ENCODE peak calls at places on chromosomes 13 and 19, in six cellular contexts. One of them, this sample, is unnamed.

GRCh38 chr19:11291991-11292390 is 4.0 kb upstream of the TSPAN16 start:
- DNase-seq in NT2/D1: no peak
- DNase-seq in mammary epithelial cell: no peak
- DNase-seq in CD4-positive, alpha-beta memory T cell: no peak
- DNase-seq in Peyer's patch: no peak
- DNase-seq in tibial artery: no peak
- DNase-seq in this sample: no peak

GRCh38 chr19:19527674-19528625 is 761 bp upstream of the YJEFN3 start:
- DNase-seq in tibial artery: no peak
- DNase-seq in NT2/D1: no peak
- DNase-seq in CD4-positive, alpha-beta memory T cell: no peak
- DNase-seq in Peyer's patch: no peak
- DNase-seq in mammary epithelial cell: no peak
- DNase-seq in this sample: no peak

GRCh38 chr13:68190826-68191225 is 960.7 kb upstream of the PCDH9 start:
- DNase-seq in tibial artery: no peak
- DNase-seq in NT2/D1: no peak
- DNase-seq in CD4-positive, alpha-beta memory T cell: no peak
- DNase-seq in mammary epithelial cell: peak; percentile 78
- DNase-seq in Peyer's patch: no peak
- DNase-seq in this sample: no peak

GRCh38 chr13:43005460-43006236 is 13.6 kb upstream of the EPSTI1 start:
- DNase-seq in NT2/D1: no peak
- DNase-seq in mammary epithelial cell: no peak
- DNase-seq in Peyer's patch: no peak
- DNase-seq in CD4-positive, alpha-beta memory T cell: no peak
- DNase-seq in tibial artery: no peak
- DNase-seq in this sample: no peak

GRCh38 chr19:49210108-49210900 is 52.7 kb downstream of the TRPM4 start:
- DNase-seq in Peyer's patch: peak; percentile 60
- DNase-seq in NT2/D1: peak; percentile 86
- DNase-seq in tibial artery: no peak
- DNase-seq in mammary epithelial cell: no peak
- DNase-seq in CD4-positive, alpha-beta memory T cell: peak; percentile 26
- DNase-seq in this sample: peak; percentile 17

GRCh38 chr19:48206402-48207093 is 36.1 kb downstream of the ZSWIM9 start:
- DNase-seq in Peyer's patch: peak; percentile 27
- DNase-seq in tibial artery: no peak
- DNase-seq in CD4-positive, alpha-beta memory T cell: no peak
- DNase-seq in NT2/D1: no peak
- DNase-seq in mammary epithelial cell: no peak
- DNase-seq in this sample: no peak

GRCh38 chr19:43767818-43768217 is 13.0 kb downstream of the KCNN4 start:
- DNase-seq in Peyer's patch: no peak
- DNase-seq in NT2/D1: no peak
- DNase-seq in tibial artery: no peak
- DNase-seq in CD4-positive, alpha-beta memory T cell: no peak
- DNase-seq in mammary epithelial cell: no peak
- DNase-seq in this sample: no peak

GRCh38 chr19:29889702-29890101 is 52.3 kb upstream of the URI1 start:
- DNase-seq in NT2/D1: no peak
- DNase-seq in mammary epithelial cell: no peak
- DNase-seq in tibial artery: no peak
- DNase-seq in CD4-positive, alpha-beta memory T cell: no peak
- DNase-seq in Peyer's patch: peak; percentile 24
- DNase-seq in this sample: no peak

GRCh38 chr19:14317157-14317556 is 64.1 kb upstream of the ADGRE5 start:
- DNase-seq in NT2/D1: no peak
- DNase-seq in CD4-positive, alpha-beta memory T cell: no peak
- DNase-seq in tibial artery: no peak
- DNase-seq in Peyer's patch: no peak
- DNase-seq in mammary epithelial cell: no peak
- DNase-seq in this sample: no peak

GRCh38 chr19:13154241-13154778 is 4.1 kb downstream of the IER2 start:
- DNase-seq in tibial artery: peak; percentile 97
- DNase-seq in mammary epithelial cell: peak; percentile 80
- DNase-seq in CD4-positive, alpha-beta memory T cell: peak; percentile 34
- DNase-seq in NT2/D1: no peak
- DNase-seq in Peyer's patch: peak; percentile 96
- DNase-seq in this sample: no peak

GRCh38 chr13:113930711-113931637 is 42.9 kb downstream of the C13orf46 start:
- DNase-seq in NT2/D1: no peak
- DNase-seq in CD4-positive, alpha-beta memory T cell: peak; percentile 36
- DNase-seq in Peyer's patch: peak; percentile 42
- DNase-seq in mammary epithelial cell: no peak
- DNase-seq in tibial artery: peak; percentile 16
- DNase-seq in this sample: no peak

GRCh38 chr19:57357406-57357805 is 5.9 kb upstream of the TRAPPC2B start:
- DNase-seq in CD4-positive, alpha-beta memory T cell: no peak
- DNase-seq in tibial artery: no peak
- DNase-seq in mammary epithelial cell: no peak
- DNase-seq in NT2/D1: no peak
- DNase-seq in Peyer's patch: no peak
- DNase-seq in this sample: no peak
- H3K9me3 ChIP-seq in CD4-positive, alpha-beta memory T cell: peaks cover 38% of the 10 kb centered on the region
- H3K9me3 ChIP-seq in tibial artery: no peaks in the 10 kb centered on the region
- H3K9me3 ChIP-seq in mammary epithelial cell: no peaks in the 10 kb centered on the region
- H3K9me3 ChIP-seq in NT2/D1: no peaks in the 10 kb centered on the region
- H3K9me3 ChIP-seq in Peyer's patch: peaks cover 1% of the 10 kb centered on the region
- H3K9me3 ChIP-seq in this sample: peaks cover 4% of the 10 kb centered on the region

GRCh38 chr13:99907038-99907437 is 64.5 kb downstream of the ZIC5 start:
- DNase-seq in CD4-positive, alpha-beta memory T cell: no peak
- DNase-seq in Peyer's patch: no peak
- DNase-seq in tibial artery: no peak
- DNase-seq in mammary epithelial cell: no peak
- DNase-seq in NT2/D1: no peak
- DNase-seq in this sample: no peak

GRCh38 chr13:99903140-99903539 is 68.4 kb downstream of the ZIC5 start:
- DNase-seq in NT2/D1: no peak
- DNase-seq in mammary epithelial cell: no peak
- DNase-seq in Peyer's patch: no peak
- DNase-seq in CD4-positive, alpha-beta memory T cell: no peak
- DNase-seq in tibial artery: no peak
- DNase-seq in this sample: no peak

GRCh38 chr13:99907627-99908026 is 63.9 kb downstream of the ZIC5 start:
- DNase-seq in NT2/D1: no peak
- DNase-seq in tibial artery: no peak
- DNase-seq in CD4-positive, alpha-beta memory T cell: no peak
- DNase-seq in mammary epithelial cell: no peak
- DNase-seq in Peyer's patch: no peak
- DNase-seq in this sample: no peak

GRCh38 chr13:99905814-99906213 is 65.8 kb downstream of the ZIC5 start:
- DNase-seq in NT2/D1: no peak
- DNase-seq in tibial artery: no peak
- DNase-seq in Peyer's patch: no peak
- DNase-seq in mammary epithelial cell: no peak
- DNase-seq in CD4-positive, alpha-beta memory T cell: no peak
- DNase-seq in this sample: no peak

DNA sequence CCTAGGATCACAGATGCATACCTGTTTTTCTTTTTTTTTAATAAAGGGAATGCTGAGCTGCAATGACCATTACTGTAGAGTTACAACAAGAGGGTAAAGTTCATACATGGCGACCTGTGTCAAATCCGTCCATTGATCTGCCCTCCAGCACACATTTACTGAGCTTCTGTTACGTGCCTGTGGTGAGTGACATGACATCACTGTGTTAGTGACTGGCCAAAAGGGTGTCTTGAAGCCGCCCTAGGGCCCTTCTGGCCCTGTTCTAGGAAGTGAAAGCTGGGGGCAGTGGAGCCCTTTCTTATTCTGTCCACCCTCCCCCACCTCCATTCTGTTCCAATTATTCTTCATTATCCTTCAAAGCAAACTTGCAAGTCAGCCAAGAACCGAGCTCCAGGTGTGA is 66.3 kb downstream of the ZIC5 start:
- DNase-seq in Peyer's patch: no peak
- DNase-seq in NT2/D1: no peak
- DNase-seq in mammary epithelial cell: no peak
- DNase-seq in tibial artery: no peak
- DNase-seq in CD4-positive, alpha-beta memory T cell: no peak
- DNase-seq in this sample: no peak
- H3K9me3 ChIP-seq in Peyer's patch: no peaks in the 10 kb centered on the region
- H3K9me3 ChIP-seq in NT2/D1: no peaks in the 10 kb centered on the region
- H3K9me3 ChIP-seq in mammary epithelial cell: no peaks in the 10 kb centered on the region
- H3K9me3 ChIP-seq in tibial artery: no peaks in the 10 kb centered on the region
- H3K9me3 ChIP-seq in CD4-positive, alpha-beta memory T cell: no peaks in the 10 kb centered on the region
- H3K9me3 ChIP-seq in this sample: no peaks in the 10 kb centered on the region

GRCh38 chr13:40127476-40127875 is 472.0 kb downstream of the COG6 start:
- DNase-seq in CD4-positive, alpha-beta memory T cell: no peak
- DNase-seq in tibial artery: no peak
- DNase-seq in mammary epithelial cell: no peak
- DNase-seq in NT2/D1: no peak
- DNase-seq in Peyer's patch: peak; percentile 84
- DNase-seq in this sample: no peak

GRCh38 chr13:40127925-40128324 is 472.5 kb downstream of the COG6 start:
- DNase-seq in tibial artery: no peak
- DNase-seq in mammary epithelial cell: no peak
- DNase-seq in CD4-positive, alpha-beta memory T cell: no peak
- DNase-seq in NT2/D1: no peak
- DNase-seq in Peyer's patch: no peak
- DNase-seq in this sample: no peak

GRCh38 chr13:40124648-40125045 is 469.2 kb downstream of the COG6 start:
- DNase-seq in mammary epithelial cell: no peak
- DNase-seq in CD4-positive, alpha-beta memory T cell: no peak
- DNase-seq in NT2/D1: no peak
- DNase-seq in tibial artery: no peak
- DNase-seq in Peyer's patch: no peak
- DNase-seq in this sample: no peak

GRCh38 chr13:40125336-40125735 is 469.9 kb downstream of the COG6 start:
- DNase-seq in tibial artery: no peak
- DNase-seq in mammary epithelial cell: no peak
- DNase-seq in NT2/D1: no peak
- DNase-seq in CD4-positive, alpha-beta memory T cell: no peak
- DNase-seq in Peyer's patch: no peak
- DNase-seq in this sample: no peak

DNA sequence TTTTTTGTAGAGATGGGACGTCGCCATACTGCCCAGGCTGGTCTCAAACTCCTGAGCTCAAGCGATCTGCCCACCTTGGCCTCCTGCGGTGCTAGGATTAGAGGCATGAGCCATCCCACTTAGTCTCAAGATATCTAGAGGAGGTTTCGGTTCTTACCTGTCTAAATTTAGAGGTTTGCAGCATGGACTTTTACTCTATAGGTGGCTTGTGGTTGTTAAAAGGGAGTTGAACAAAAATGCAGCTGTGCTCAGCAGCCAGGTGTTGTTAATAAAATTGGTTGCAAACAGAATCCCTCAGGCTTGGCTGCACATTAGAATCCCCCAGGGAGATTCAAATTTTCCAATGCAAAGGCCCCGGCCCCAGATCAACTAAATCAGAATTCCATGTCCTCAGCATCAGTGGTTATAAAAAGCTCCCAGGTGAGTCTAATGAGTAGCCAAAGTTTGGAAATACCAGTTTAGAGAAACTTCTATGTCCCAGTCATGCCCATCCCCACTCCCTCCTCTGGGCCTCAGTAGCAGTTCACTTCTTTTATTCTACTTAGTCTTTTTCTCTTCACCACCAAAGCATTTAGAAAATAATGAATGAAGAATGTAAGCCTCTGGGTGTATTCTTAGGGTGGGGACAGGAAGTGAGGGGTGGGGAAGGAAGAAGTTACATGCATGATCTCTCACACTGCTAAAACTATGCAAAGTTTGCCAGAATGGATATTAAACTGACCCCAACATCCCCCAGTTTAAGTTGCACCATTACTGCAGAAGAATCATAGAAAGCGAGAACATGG is 471.0 kb downstream of the COG6 start:
- DNase-seq in mammary epithelial cell: no peak
- DNase-seq in tibial artery: no peak
- DNase-seq in CD4-positive, alpha-beta memory T cell: no peak
- DNase-seq in Peyer's patch: no peak
- DNase-seq in NT2/D1: no peak
- DNase-seq in this sample: no peak
- H3K9me3 ChIP-seq in mammary epithelial cell: peaks cover 3% of the 10 kb centered on the region
- H3K9me3 ChIP-seq in tibial artery: no peaks in the 10 kb centered on the region
- H3K9me3 ChIP-seq in CD4-positive, alpha-beta memory T cell: no peaks in the 10 kb centered on the region
- H3K9me3 ChIP-seq in Peyer's patch: no peaks in the 10 kb centered on the region
- H3K9me3 ChIP-seq in NT2/D1: peaks cover 5% of the 10 kb centered on the region
- H3K9me3 ChIP-seq in this sample: no peaks in the 10 kb centered on the region

GRCh38 chr19:40035996-40036395 is 20.0 kb downstream of the ZNF780B start:
- DNase-seq in NT2/D1: no peak
- DNase-seq in tibial artery: no peak
- DNase-seq in mammary epithelial cell: no peak
- DNase-seq in CD4-positive, alpha-beta memory T cell: no peak
- DNase-seq in Peyer's patch: no peak
- DNase-seq in this sample: no peak

DNA sequence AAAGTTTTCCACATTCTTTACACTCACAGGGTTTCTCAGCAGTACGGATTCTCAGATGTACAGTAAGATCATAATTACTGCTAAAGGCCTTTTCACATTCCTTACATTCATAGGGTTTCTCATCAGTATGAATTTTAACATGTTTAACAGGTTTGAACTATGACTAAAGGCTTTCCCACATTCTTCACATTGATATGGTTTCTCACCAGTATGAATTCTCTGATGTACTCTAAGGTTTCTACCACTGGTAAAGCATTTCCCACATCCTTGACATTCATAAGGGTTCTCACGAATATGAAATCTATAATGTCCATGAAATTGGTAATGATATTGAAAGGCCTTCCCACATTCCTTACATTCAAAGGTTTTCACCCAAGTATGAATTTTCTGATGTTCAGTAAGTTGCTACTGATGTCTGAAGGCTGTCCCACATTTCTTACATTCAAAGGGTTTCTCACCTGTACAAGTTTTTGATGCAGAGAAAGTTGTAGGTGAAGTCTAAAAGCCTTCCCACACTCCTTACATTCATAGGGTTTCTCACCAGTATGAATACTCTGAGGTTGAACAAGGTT is 22.0 kb downstream of the ZNF780B start:
- DNase-seq in Peyer's patch: no peak
- DNase-seq in CD4-positive, alpha-beta memory T cell: no peak
- DNase-seq in tibial artery: no peak
- DNase-seq in NT2/D1: no peak
- DNase-seq in mammary epithelial cell: no peak
- DNase-seq in this sample: no peak
- H3K9me3 ChIP-seq in Peyer's patch: peaks cover 27% of the 10 kb centered on the region
- H3K9me3 ChIP-seq in CD4-positive, alpha-beta memory T cell: peaks cover 69% of the 10 kb centered on the region
- H3K9me3 ChIP-seq in tibial artery: peaks cover 24% of the 10 kb centered on the region
- H3K9me3 ChIP-seq in NT2/D1: peaks cover 75% of the 10 kb centered on the region
- H3K9me3 ChIP-seq in mammary epithelial cell: peaks cover 52% of the 10 kb centered on the region
- H3K9me3 ChIP-seq in this sample: peaks cover 25% of the 10 kb centered on the region

DNA sequence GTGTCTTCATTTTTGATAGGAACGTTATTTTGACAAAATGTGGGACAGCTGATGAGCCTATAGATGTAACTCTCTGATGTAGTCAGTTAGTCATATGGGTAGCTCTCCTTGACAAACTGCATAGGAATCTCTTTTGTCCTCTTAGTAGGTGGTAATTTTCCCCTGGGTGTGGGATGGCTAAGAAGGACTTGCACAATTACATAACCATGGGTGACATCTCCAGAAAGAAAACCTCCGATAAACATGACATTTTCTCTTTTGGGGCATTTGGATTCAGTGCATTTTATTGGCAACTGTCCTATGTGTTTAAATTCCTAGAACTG is 41.8 kb downstream of the IGFL3 start:
- DNase-seq in mammary epithelial cell: peak; percentile 79
- DNase-seq in NT2/D1: no peak
- DNase-seq in Peyer's patch: no peak
- DNase-seq in CD4-positive, alpha-beta memory T cell: no peak
- DNase-seq in tibial artery: no peak
- DNase-seq in this sample: no peak
- H3K9me3 ChIP-seq in mammary epithelial cell: peaks cover 8% of the 10 kb centered on the region
- H3K9me3 ChIP-seq in NT2/D1: no peaks in the 10 kb centered on the region
- H3K9me3 ChIP-seq in Peyer's patch: peaks cover 4% of the 10 kb centered on the region
- H3K9me3 ChIP-seq in CD4-positive, alpha-beta memory T cell: peaks cover 7% of the 10 kb centered on the region
- H3K9me3 ChIP-seq in tibial artery: no peaks in the 10 kb centered on the region
- H3K9me3 ChIP-seq in this sample: peaks cover 3% of the 10 kb centered on the region

GRCh38 chr19:52010674-52011073 is 2.7 kb upstream of the ZNF615 start:
- DNase-seq in NT2/D1: no peak
- DNase-seq in Peyer's patch: no peak
- DNase-seq in tibial artery: no peak
- DNase-seq in CD4-positive, alpha-beta memory T cell: no peak
- DNase-seq in mammary epithelial cell: no peak
- DNase-seq in this sample: no peak
- H3K9me3 ChIP-seq in NT2/D1: no peaks in the 10 kb centered on the region
- H3K9me3 ChIP-seq in Peyer's patch: no peaks in the 10 kb centered on the region
- H3K9me3 ChIP-seq in tibial artery: no peaks in the 10 kb centered on the region
- H3K9me3 ChIP-seq in CD4-positive, alpha-beta memory T cell: peaks cover 16% of the 10 kb centered on the region
- H3K9me3 ChIP-seq in mammary epithelial cell: peaks cover 16% of the 10 kb centered on the region
- H3K9me3 ChIP-seq in this sample: peaks cover 12% of the 10 kb centered on the region